ENCODE peak calls at places on chromosomes 16 and 17, in six cellular contexts. Z, M, J, X, D and Y are unnamed samples.

GRCh38 chr17:28759296-28759865 is 15.6 kb downstream of the TRAF4 start:
- DNase-seq in M (no peak), J (no peak), D (no peak), X (no peak), Z (no peak), Y (no peak)

GRCh38 chr16:11248133-11248532 is 7.9 kb downstream of the SOCS1 start:
- DNase-seq in X (no peak), D (no peak), Z (no peak), J (no peak), M (peak; percentile 2), Y (no peak)

GRCh38 chr17:76753061-76753961 is 15.4 kb downstream of the MFSD11 start:
- DNase-seq in M (no peak), Z (no peak), D (no peak), J (no peak), X (no peak), Y (no peak)

GRCh38 chr16:30063278-30063892 is 2.2 kb upstream of the ALDOA start:
- DNase-seq in D (no peak), Z (no peak), X (no peak), J (no peak), M (peak; percentile 15), Y (no peak)

GRCh38 chr17:76371656-76372628 is 12.5 kb upstream of the SPHK1 start:
- DNase-seq in J (no peak), D (no peak), M (peak; percentile 29), X (peak; percentile 98), Z (no peak), Y (no peak)

GRCh38 chr17:64332502-64332901 is 58.2 kb downstream of the PECAM1 start:
- DNase-seq in Z (peak; percentile 12), X (no peak), D (no peak), J (no peak), M (no peak), Y (no peak)

GRCh38 chr17:1727258-1727789 is 2.8 kb downstream of the WDR81 start:
- DNase-seq in J (no peak), Z (no peak), X (no peak), D (no peak), M (peak; percentile 75), Y (no peak)

GRCh38 chr17:62140836-62141235 is 75.8 kb upstream of the MED13 start:
- DNase-seq in X (no peak), J (no peak), M (no peak), D (no peak), Z (no peak), Y (peak; percentile 76)

GRCh38 chr16:50478773-50479149 is 69.4 kb upstream of the NKD1 start:
- DNase-seq in J (no peak), X (no peak), M (no peak), Z (no peak), D (no peak), Y (peak; percentile 21)

GRCh38 chr16:75763250-75763649 is 37.0 kb upstream of the CPHXL start:
- DNase-seq in D (no peak), M (no peak), Z (no peak), X (no peak), J (no peak), Y (no peak)

GRCh38 chr17:78940241-78940640 is 15.1 kb upstream of the TIMP2 start:
- DNase-seq in M (no peak), Z (no peak), J (no peak), X (no peak), D (no peak), Y (no peak)

GRCh38 chr17:17414316-17414937 is 62.4 kb upstream of the MED9 start:
- DNase-seq in M (no peak), D (no peak), X (peak; percentile 86), Z (no peak), J (no peak), Y (no peak)

GRCh38 chr17:17416007-17416399 is 60.8 kb upstream of the MED9 start:
- DNase-seq in J (no peak), X (peak; percentile 79), M (no peak), D (no peak), Z (peak; percentile 49), Y (no peak)

GRCh38 chr17:17417718-17418151 is 59.1 kb upstream of the MED9 start:
- DNase-seq in J (no peak), D (no peak), Z (no peak), X (no peak), M (no peak), Y (peak; percentile 50)

GRCh38 chr17:17415006-17415405 is 61.8 kb upstream of the MED9 start:
- DNase-seq in D (no peak), M (no peak), J (no peak), X (no peak), Z (no peak), Y (no peak)

DNA sequence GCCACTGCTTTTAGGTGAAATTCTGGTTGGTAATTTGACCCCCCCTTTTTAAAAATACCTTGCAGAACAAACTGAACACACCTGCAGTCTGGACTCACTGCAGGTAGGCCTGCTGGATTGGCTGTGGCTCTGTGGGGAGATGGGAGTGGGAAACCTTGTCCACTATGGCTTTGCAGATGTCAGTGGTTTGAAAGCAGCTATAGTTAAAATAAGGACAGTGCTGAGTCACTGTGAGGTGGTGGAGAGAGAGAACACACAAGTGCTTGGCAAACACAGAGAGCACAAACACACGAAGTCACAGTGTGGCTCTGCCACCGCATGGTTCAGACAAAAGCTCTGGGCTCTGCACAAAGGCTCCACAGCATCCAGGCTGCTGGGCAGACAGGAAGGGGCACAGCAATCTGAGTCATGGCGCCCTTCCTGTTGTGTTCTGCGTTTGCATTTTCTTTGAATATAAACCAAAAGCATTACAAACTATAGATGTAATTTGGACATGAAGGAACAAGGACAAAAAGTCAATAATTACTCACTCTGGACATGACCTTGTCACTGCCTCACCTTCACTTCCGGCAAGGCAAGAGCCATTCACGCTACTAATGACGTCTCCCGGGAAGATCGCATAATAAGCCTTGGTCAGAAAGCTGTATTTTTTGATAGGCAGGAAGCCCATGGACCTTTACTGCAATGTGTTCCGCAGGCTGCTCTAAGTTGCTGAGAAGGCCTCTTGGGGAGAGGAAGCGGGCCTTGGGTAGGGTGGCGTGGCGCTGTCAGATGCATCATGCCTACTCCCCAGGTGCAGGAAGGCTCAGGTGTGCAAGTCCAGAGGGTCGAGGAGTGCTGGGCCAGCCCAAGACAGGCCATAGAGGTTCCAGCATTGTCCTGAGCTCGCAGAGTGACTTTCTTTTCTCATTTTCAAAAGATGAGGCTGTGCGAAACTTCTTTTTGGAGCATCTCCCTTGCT is 60.1 kb upstream of the MED9 start:
- DNase-seq in J (peak; percentile 72), X (peak; percentile 79), M (no peak), Z (no peak), D (no peak), Y (no peak)
- TF ChIP-seq CTCF in J (no peak), X (no peak), M (no peak), Z (no peak), D (no peak), Y (no peak)

GRCh38 chr17:9002610-9003354 is 18.5 kb upstream of the NTN1 start:
- DNase-seq in D (no peak), X (no peak), Z (no peak), M (peak; percentile 80), J (peak; percentile 21), Y (no peak)

GRCh38 chr17:9004961-9005285 is 16.4 kb upstream of the NTN1 start:
- DNase-seq in D (no peak), Z (no peak), M (no peak), X (no peak), J (no peak), Y (no peak)

GRCh38 chr17:9003355-9004131 is 17.8 kb upstream of the NTN1 start:
- DNase-seq in J (no peak), M (no peak), X (no peak), Z (no peak), D (no peak), Y (no peak)

GRCh38 chr17:9006175-9006767 is 15.0 kb upstream of the NTN1 start:
- DNase-seq in D (no peak), Z (no peak), J (no peak), M (no peak), X (no peak), Y (no peak)

GRCh38 chr17:9004132-9004960 is 17.0 kb upstream of the NTN1 start:
- DNase-seq in X (no peak), J (no peak), Z (no peak), D (no peak), M (no peak), Y (no peak)
- TF ChIP-seq CTCF in X (no peak), J (no peak), Z (no peak), D (no peak), M (no peak), Y (no peak)

DNA sequence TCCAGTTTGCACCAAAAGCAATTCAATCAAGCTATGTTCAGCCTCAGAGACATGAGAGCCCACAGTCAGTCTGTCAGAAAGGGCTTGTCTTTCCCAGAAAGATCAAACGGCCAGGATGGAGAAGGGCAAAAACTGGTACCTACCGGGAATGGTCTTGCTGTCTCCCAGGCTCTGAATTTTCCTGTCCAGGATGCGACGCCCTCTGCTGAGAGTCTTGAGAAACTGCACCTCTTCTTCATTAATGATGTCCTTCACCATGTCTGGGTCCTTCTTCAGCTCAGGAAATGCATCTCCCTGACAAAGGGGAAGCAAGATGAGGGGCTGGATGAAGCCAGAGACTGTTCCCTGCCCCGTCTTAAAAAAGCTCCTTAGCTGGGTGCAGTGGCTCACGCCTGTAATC is 15.8 kb upstream of the EXOSC6 start:
- DNase-seq in Z (peak; percentile 28), D (peak; percentile 27), M (no peak), J (no peak), X (peak; percentile 43), Y (peak; percentile 33)
- TF ChIP-seq CTCF in Z (peak; percentile 51), D (peak; percentile 78), M (peak; percentile 35), J (peak; percentile 31), X (peak; percentile 64), Y (peak; percentile 68)

DNA sequence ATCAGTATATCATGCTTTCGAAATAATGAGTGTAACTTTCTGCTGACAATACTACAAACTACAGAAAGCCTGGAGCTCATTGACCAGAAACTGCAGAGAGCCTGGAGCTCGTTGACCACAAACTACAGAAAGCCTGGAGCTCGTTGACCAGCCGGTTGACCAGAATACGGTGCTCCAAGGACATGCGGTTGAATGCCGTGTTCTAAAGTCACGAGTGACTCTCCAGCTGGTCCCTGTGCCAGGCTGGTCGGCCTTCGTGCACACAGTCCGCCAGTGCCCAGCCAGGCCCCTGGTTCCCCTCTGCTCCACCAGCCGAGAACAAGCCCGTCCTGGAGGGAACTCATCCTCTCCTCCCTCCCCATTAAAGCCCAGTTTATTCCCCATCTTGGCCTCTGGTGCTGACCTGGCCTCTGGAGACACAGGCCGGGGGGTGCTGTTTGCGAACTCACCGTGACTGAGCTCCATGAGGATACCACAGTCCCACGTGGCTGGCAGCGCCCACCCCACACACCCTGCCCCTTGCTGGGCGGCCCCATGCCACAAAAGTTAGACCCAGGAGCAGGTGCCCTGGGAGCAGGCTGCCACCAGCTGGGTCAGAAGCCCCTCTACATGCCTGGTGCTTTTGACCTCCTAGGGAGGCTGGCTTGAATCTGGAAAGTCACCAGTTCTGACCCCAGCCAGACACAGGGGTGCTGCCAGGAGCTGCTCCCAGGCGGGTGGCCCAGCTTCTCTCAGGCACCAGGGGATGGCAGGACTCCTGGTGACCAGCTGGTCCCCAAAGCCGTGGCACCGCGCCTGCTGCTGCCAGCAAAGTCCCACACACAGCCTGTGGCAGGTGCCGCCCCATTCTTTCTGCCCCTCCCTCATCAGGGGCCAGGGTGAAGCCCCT is 15.5 kb upstream of the CDH15 start:
- DNase-seq in D (no peak), Z (no peak), M (no peak), X (peak; percentile 37), J (no peak), Y (no peak)
- TF ChIP-seq CTCF in D (no peak), Z (no peak), M (no peak), X (no peak), J (no peak), Y (no peak)